ENCODE peak calls at places on chromosomes 7 and 10, in nine cellular contexts. One of them, this sample, is unnamed.
A peak's percentile ranks its signal among the peaks of the same experiment; 100 is the strongest.

GRCh38 chr10:122139226-122139625 is 131.9 kb upstream of the BTBD16 start:
- DNase-seq in GM12865: no peak
- DNase-seq in activated CD8-positive, alpha-beta T cell treated with anti-CD3 and anti-CD28 coated beads, Interleukin-2, amount 10 ng/mL, durations not matched to agents 7 days and 5 days: no peak
- DNase-seq in heart left ventricle: peak; percentile 88
- DNase-seq in Ammon's horn: no peak
- DNase-seq in NCI-H2081: no peak
- DNase-seq in T-cell: no peak
- DNase-seq in CD8-positive, alpha-beta T cell: no peak
- DNase-seq in neuronal stem cell: no peak
- DNase-seq in this sample: peak; percentile 64

GRCh38 chr7:21939136-21939857 is 6.4 kb downstream of the CDCA7L start:
- DNase-seq in GM12865: peak; percentile 87
- DNase-seq in activated CD8-positive, alpha-beta T cell treated with anti-CD3 and anti-CD28 coated beads, Interleukin-2, amount 10 ng/mL, durations not matched to agents 7 days and 5 days: peak; percentile 35
- DNase-seq in heart left ventricle: no peak
- DNase-seq in Ammon's horn: no peak
- DNase-seq in NCI-H2081: peak; percentile 48
- DNase-seq in T-cell: no peak
- DNase-seq in CD8-positive, alpha-beta T cell: no peak
- DNase-seq in neuronal stem cell: no peak
- DNase-seq in this sample: no peak

GRCh38 chr10:91566142-91566541 is 66.7 kb downstream of the PPP1R3C start:
- DNase-seq in GM12865: no peak
- DNase-seq in activated CD8-positive, alpha-beta T cell treated with anti-CD3 and anti-CD28 coated beads, Interleukin-2, amount 10 ng/mL, durations not matched to agents 7 days and 5 days: no peak
- DNase-seq in heart left ventricle: no peak
- DNase-seq in Ammon's horn: no peak
- DNase-seq in NCI-H2081: no peak
- DNase-seq in T-cell: no peak
- DNase-seq in CD8-positive, alpha-beta T cell: no peak
- DNase-seq in neuronal stem cell: no peak
- DNase-seq in this sample: no peak

GRCh38 chr7:41190615-41191014 is 512.3 kb downstream of the INHBA start:
- DNase-seq in GM12865: no peak
- DNase-seq in activated CD8-positive, alpha-beta T cell treated with anti-CD3 and anti-CD28 coated beads, Interleukin-2, amount 10 ng/mL, durations not matched to agents 7 days and 5 days: no peak
- DNase-seq in heart left ventricle: no peak
- DNase-seq in Ammon's horn: no peak
- DNase-seq in NCI-H2081: no peak
- DNase-seq in T-cell: no peak
- DNase-seq in CD8-positive, alpha-beta T cell: no peak
- DNase-seq in neuronal stem cell: no peak
- DNase-seq in this sample: no peak

GRCh38 chr10:84264611-84265141 is 19.8 kb downstream of the RGR start:
- DNase-seq in GM12865: peak; percentile 67
- DNase-seq in activated CD8-positive, alpha-beta T cell treated with anti-CD3 and anti-CD28 coated beads, Interleukin-2, amount 10 ng/mL, durations not matched to agents 7 days and 5 days: peak; percentile 82
- DNase-seq in heart left ventricle: peak; percentile 63
- DNase-seq in Ammon's horn: peak; percentile 90
- DNase-seq in NCI-H2081: peak; percentile 70
- DNase-seq in T-cell: peak; percentile 68
- DNase-seq in CD8-positive, alpha-beta T cell: peak; percentile 54
- DNase-seq in neuronal stem cell: peak; percentile 61
- DNase-seq in this sample: no peak

GRCh38 chr10:97828721-97829120 is 20.9 kb upstream of the GOLGA7B start:
- DNase-seq in GM12865: no peak
- DNase-seq in activated CD8-positive, alpha-beta T cell treated with anti-CD3 and anti-CD28 coated beads, Interleukin-2, amount 10 ng/mL, durations not matched to agents 7 days and 5 days: peak; percentile 49
- DNase-seq in heart left ventricle: no peak
- DNase-seq in Ammon's horn: no peak
- DNase-seq in NCI-H2081: no peak
- DNase-seq in T-cell: peak; percentile 4
- DNase-seq in CD8-positive, alpha-beta T cell: no peak
- DNase-seq in neuronal stem cell: no peak
- DNase-seq in this sample: no peak

GRCh38 chr7:146359181-146359580 is 242.6 kb downstream of the CNTNAP2 start:
- DNase-seq in GM12865: no peak
- DNase-seq in activated CD8-positive, alpha-beta T cell treated with anti-CD3 and anti-CD28 coated beads, Interleukin-2, amount 10 ng/mL, durations not matched to agents 7 days and 5 days: no peak
- DNase-seq in heart left ventricle: no peak
- DNase-seq in Ammon's horn: no peak
- DNase-seq in NCI-H2081: no peak
- DNase-seq in T-cell: no peak
- DNase-seq in CD8-positive, alpha-beta T cell: no peak
- DNase-seq in neuronal stem cell: no peak
- DNase-seq in this sample: no peak

GRCh38 chr7:143048827-143049226 is 3.3 kb upstream of the OR6V1 start:
- DNase-seq in GM12865: no peak
- DNase-seq in activated CD8-positive, alpha-beta T cell treated with anti-CD3 and anti-CD28 coated beads, Interleukin-2, amount 10 ng/mL, durations not matched to agents 7 days and 5 days: no peak
- DNase-seq in heart left ventricle: no peak
- DNase-seq in Ammon's horn: no peak
- DNase-seq in NCI-H2081: no peak
- DNase-seq in T-cell: no peak
- DNase-seq in CD8-positive, alpha-beta T cell: no peak
- DNase-seq in neuronal stem cell: no peak
- DNase-seq in this sample: no peak

GRCh38 chr7:123485187-123485586 is 49.2 kb downstream of the IQUB start:
- DNase-seq in GM12865: no peak
- DNase-seq in activated CD8-positive, alpha-beta T cell treated with anti-CD3 and anti-CD28 coated beads, Interleukin-2, amount 10 ng/mL, durations not matched to agents 7 days and 5 days: no peak
- DNase-seq in heart left ventricle: no peak
- DNase-seq in Ammon's horn: no peak
- DNase-seq in NCI-H2081: peak; percentile 2
- DNase-seq in T-cell: no peak
- DNase-seq in CD8-positive, alpha-beta T cell: no peak
- DNase-seq in neuronal stem cell: no peak
- DNase-seq in this sample: no peak

GRCh38 chr7:8418627-8419245 is 14.7 kb upstream of the NXPH1 start:
- DNase-seq in GM12865: peak; percentile 73
- DNase-seq in activated CD8-positive, alpha-beta T cell treated with anti-CD3 and anti-CD28 coated beads, Interleukin-2, amount 10 ng/mL, durations not matched to agents 7 days and 5 days: peak; percentile 65
- DNase-seq in heart left ventricle: peak; percentile 23
- DNase-seq in Ammon's horn: peak; percentile 89
- DNase-seq in NCI-H2081: peak; percentile 81
- DNase-seq in T-cell: peak; percentile 42
- DNase-seq in CD8-positive, alpha-beta T cell: no peak
- DNase-seq in neuronal stem cell: peak; percentile 59
- DNase-seq in this sample: no peak

GRCh38 chr10:99966306-99966705 is 43.4 kb downstream of the DNMBP start:
- DNase-seq in GM12865: no peak
- DNase-seq in activated CD8-positive, alpha-beta T cell treated with anti-CD3 and anti-CD28 coated beads, Interleukin-2, amount 10 ng/mL, durations not matched to agents 7 days and 5 days: no peak
- DNase-seq in heart left ventricle: no peak
- DNase-seq in Ammon's horn: no peak
- DNase-seq in NCI-H2081: no peak
- DNase-seq in T-cell: no peak
- DNase-seq in CD8-positive, alpha-beta T cell: no peak
- DNase-seq in neuronal stem cell: no peak
- DNase-seq in this sample: no peak

GRCh38 chr7:42144253-42145002 is 92.6 kb downstream of the GLI3 start:
- DNase-seq in GM12865: no peak
- DNase-seq in activated CD8-positive, alpha-beta T cell treated with anti-CD3 and anti-CD28 coated beads, Interleukin-2, amount 10 ng/mL, durations not matched to agents 7 days and 5 days: no peak
- DNase-seq in heart left ventricle: no peak
- DNase-seq in Ammon's horn: no peak
- DNase-seq in NCI-H2081: no peak
- DNase-seq in T-cell: no peak
- DNase-seq in CD8-positive, alpha-beta T cell: no peak
- DNase-seq in neuronal stem cell: no peak
- DNase-seq in this sample: no peak

GRCh38 chr7:157058026-157058425 is 47.6 kb upstream of the MNX1 start:
- DNase-seq in GM12865: no peak
- DNase-seq in activated CD8-positive, alpha-beta T cell treated with anti-CD3 and anti-CD28 coated beads, Interleukin-2, amount 10 ng/mL, durations not matched to agents 7 days and 5 days: no peak
- DNase-seq in heart left ventricle: no peak
- DNase-seq in Ammon's horn: no peak
- DNase-seq in NCI-H2081: no peak
- DNase-seq in T-cell: no peak
- DNase-seq in CD8-positive, alpha-beta T cell: no peak
- DNase-seq in neuronal stem cell: no peak
- DNase-seq in this sample: no peak

GRCh38 chr7:157780721-157781120 is 443.9 kb downstream of the DNAJB6 start:
- DNase-seq in GM12865: no peak
- DNase-seq in activated CD8-positive, alpha-beta T cell treated with anti-CD3 and anti-CD28 coated beads, Interleukin-2, amount 10 ng/mL, durations not matched to agents 7 days and 5 days: no peak
- DNase-seq in heart left ventricle: no peak
- DNase-seq in Ammon's horn: no peak
- DNase-seq in NCI-H2081: no peak
- DNase-seq in T-cell: no peak
- DNase-seq in CD8-positive, alpha-beta T cell: no peak
- DNase-seq in neuronal stem cell: no peak
- DNase-seq in this sample: peak; percentile 49

GRCh38 chr10:123327450-123327849 is 173.2 kb downstream of the BUB3 start:
- DNase-seq in GM12865: peak; percentile 89
- DNase-seq in activated CD8-positive, alpha-beta T cell treated with anti-CD3 and anti-CD28 coated beads, Interleukin-2, amount 10 ng/mL, durations not matched to agents 7 days and 5 days: no peak
- DNase-seq in heart left ventricle: no peak
- DNase-seq in Ammon's horn: no peak
- DNase-seq in NCI-H2081: no peak
- DNase-seq in T-cell: no peak
- DNase-seq in CD8-positive, alpha-beta T cell: no peak
- DNase-seq in neuronal stem cell: no peak
- DNase-seq in this sample: no peak

GRCh38 chr7:132125096-132125495 is 451.2 kb downstream of the PLXNA4 start:
- DNase-seq in GM12865: no peak
- DNase-seq in activated CD8-positive, alpha-beta T cell treated with anti-CD3 and anti-CD28 coated beads, Interleukin-2, amount 10 ng/mL, durations not matched to agents 7 days and 5 days: no peak
- DNase-seq in heart left ventricle: no peak
- DNase-seq in Ammon's horn: peak; percentile 43
- DNase-seq in NCI-H2081: no peak
- DNase-seq in T-cell: no peak
- DNase-seq in CD8-positive, alpha-beta T cell: no peak
- DNase-seq in neuronal stem cell: no peak
- DNase-seq in this sample: no peak

GRCh38 chr7:15801565-15801964 is 115.1 kb upstream of the MEOX2 start:
- DNase-seq in GM12865: no peak
- DNase-seq in activated CD8-positive, alpha-beta T cell treated with anti-CD3 and anti-CD28 coated beads, Interleukin-2, amount 10 ng/mL, durations not matched to agents 7 days and 5 days: no peak
- DNase-seq in heart left ventricle: no peak
- DNase-seq in Ammon's horn: no peak
- DNase-seq in NCI-H2081: no peak
- DNase-seq in T-cell: no peak
- DNase-seq in CD8-positive, alpha-beta T cell: no peak
- DNase-seq in neuronal stem cell: no peak
- DNase-seq in this sample: no peak

GRCh38 chr10:110458583-110458920 is 39.2 kb upstream of the DUSP5 start:
- DNase-seq in GM12865: no peak
- DNase-seq in activated CD8-positive, alpha-beta T cell treated with anti-CD3 and anti-CD28 coated beads, Interleukin-2, amount 10 ng/mL, durations not matched to agents 7 days and 5 days: no peak
- DNase-seq in heart left ventricle: peak; percentile 49
- DNase-seq in Ammon's horn: no peak
- DNase-seq in NCI-H2081: no peak
- DNase-seq in T-cell: no peak
- DNase-seq in CD8-positive, alpha-beta T cell: no peak
- DNase-seq in neuronal stem cell: no peak
- DNase-seq in this sample: no peak

GRCh38 chr10:19347592-19347991 is 299.0 kb downstream of the MALRD1 start:
- DNase-seq in GM12865: no peak
- DNase-seq in activated CD8-positive, alpha-beta T cell treated with anti-CD3 and anti-CD28 coated beads, Interleukin-2, amount 10 ng/mL, durations not matched to agents 7 days and 5 days: no peak
- DNase-seq in heart left ventricle: no peak
- DNase-seq in Ammon's horn: no peak
- DNase-seq in NCI-H2081: no peak
- DNase-seq in T-cell: no peak
- DNase-seq in CD8-positive, alpha-beta T cell: no peak
- DNase-seq in neuronal stem cell: peak; percentile 2
- DNase-seq in this sample: no peak

GRCh38 chr10:27537166-27537565 is 33.1 kb downstream of the RAB18 start:
- DNase-seq in GM12865: no peak
- DNase-seq in activated CD8-positive, alpha-beta T cell treated with anti-CD3 and anti-CD28 coated beads, Interleukin-2, amount 10 ng/mL, durations not matched to agents 7 days and 5 days: no peak
- DNase-seq in heart left ventricle: no peak
- DNase-seq in Ammon's horn: no peak
- DNase-seq in NCI-H2081: no peak
- DNase-seq in T-cell: no peak
- DNase-seq in CD8-positive, alpha-beta T cell: no peak
- DNase-seq in neuronal stem cell: no peak
- DNase-seq in this sample: no peak

GRCh38 chr7:118194571-118194970 is 10.6 kb downstream of the LSM8 start:
- DNase-seq in GM12865: no peak
- DNase-seq in activated CD8-positive, alpha-beta T cell treated with anti-CD3 and anti-CD28 coated beads, Interleukin-2, amount 10 ng/mL, durations not matched to agents 7 days and 5 days: no peak
- DNase-seq in heart left ventricle: no peak
- DNase-seq in Ammon's horn: no peak
- DNase-seq in NCI-H2081: no peak
- DNase-seq in T-cell: no peak
- DNase-seq in CD8-positive, alpha-beta T cell: no peak
- DNase-seq in neuronal stem cell: no peak
- DNase-seq in this sample: no peak

GRCh38 chr10:132437511-132437910 is 40.5 kb downstream of the PWWP2B start:
- DNase-seq in GM12865: no peak
- DNase-seq in activated CD8-positive, alpha-beta T cell treated with anti-CD3 and anti-CD28 coated beads, Interleukin-2, amount 10 ng/mL, durations not matched to agents 7 days and 5 days: no peak
- DNase-seq in heart left ventricle: no peak
- DNase-seq in Ammon's horn: no peak
- DNase-seq in NCI-H2081: no peak
- DNase-seq in T-cell: no peak
- DNase-seq in CD8-positive, alpha-beta T cell: no peak
- DNase-seq in neuronal stem cell: no peak
- DNase-seq in this sample: peak; percentile 62